ENCODE peak calls at places on chromosomes 4 and X, in six cellular contexts. N is tibial artery; Y is NCI-H1092; Z is stimulated activated CD4-positive, alpha-beta T cell treated with anti-CD3 and anti-CD28 coated beads, Interleukin-4, amount 100 ng/mL, for 24 hours; X is left colon; R is PC-3. L is an unnamed sample.
A peak's percentile ranks its signal among the peaks of the same experiment; 100 is the strongest.

GRCh38 chr4:74094227-74094626 is 4.8 kb downstream of the CXCL2 start:
- DNase-seq in N (no peak), Y (no peak), Z (no peak), X (no peak), R (no peak), L (no peak)

GRCh38 chrX:110021180-110022022 is 18.5 kb downstream of the TMEM164 start:
- DNase-seq in N (peak; percentile 65), Y (no peak), Z (no peak), X (no peak), R (no peak), L (no peak)

GRCh38 chrX:48989483-48989882 is 12.6 kb downstream of the GRIPAP1 start:
- DNase-seq in N (no peak), Y (no peak), Z (no peak), X (no peak), R (no peak), L (no peak)

GRCh38 chrX:48957477-48957826 is at the start of gene OTUD5:
- DNase-seq in N (peak; percentile 79), Y (peak; percentile 66), Z (peak; percentile 76), X (no peak), R (no peak), L (peak; percentile 89)

GRCh38 chr4:169024762-169025161 is 14.7 kb upstream of the CBR4 start:
- DNase-seq in N (no peak), Y (peak; percentile 10), Z (no peak), X (no peak), R (peak; percentile 68), L (no peak)

GRCh38 chrX:24271262-24271661 is 42.6 kb downstream of the SUPT20HL2 start:
- DNase-seq in N (no peak), Y (no peak), Z (no peak), X (no peak), R (no peak), L (no peak)

GRCh38 chr4:16450724-16451123 is 224.5 kb upstream of the TAPT1 start:
- DNase-seq in N (no peak), Y (no peak), Z (no peak), X (no peak), R (no peak), L (no peak)

GRCh38 chrX:69365755-69366154 is 138.4 kb upstream of the NALF2 start:
- DNase-seq in N (no peak), Y (no peak), Z (no peak), X (no peak), R (no peak), L (no peak)

GRCh38 chr4:186915816-186916215 is 192.2 kb upstream of the FAT1 start:
- DNase-seq in N (no peak), Y (no peak), Z (no peak), X (no peak), R (no peak), L (no peak)

GRCh38 chr4:140935259-140935658 is 179.1 kb upstream of the TBC1D9 start:
- DNase-seq in N (no peak), Y (no peak), Z (no peak), X (peak; percentile 28), R (no peak), L (no peak)